ENCODE peak calls at places on chromosome 14, in four cellular contexts. U is stimulated activated CD4-positive, alpha-beta T cell treated with anti-CD3 and anti-CD28 coated beads, Interleukin-2, amount 100 ng/mL, for 4 hours; A is GM12865; P is K562. C is an unnamed sample.

GRCh38 chr14:68927089-68927488 is 52.0 kb downstream of the ACTN1 start:
- DNase-seq in U (no peak), A (no peak), P (no peak), C (no peak)

GRCh38 chr14:49986344-49987014 is 93.6 kb downstream of the ARF6 start:
- DNase-seq in U (no peak), A (peak), P (no peak), C (no peak)

GRCh38 chr14:102508774-102509743 is 517 bp downstream of the ANKRD9 start:
- DNase-seq in U (peak), A (no peak), P (peak), C (peak)

GRCh38 chr14:58985786-58986185 is 202.7 kb upstream of the DAAM1 start:
- DNase-seq in U (no peak), A (no peak), P (no peak), C (no peak)

GRCh38 chr14:59100203-59100602 is 88.3 kb upstream of the DAAM1 start:
- DNase-seq in U (no peak), A (no peak), P (no peak), C (no peak)

GRCh38 chr14:38210587-38211257 is 3.0 kb downstream of the SSTR1 start:
- DNase-seq in U (no peak), A (no peak), P (no peak), C (no peak)

GRCh38 chr14:91311284-91311662 is 66.8 kb upstream of the GPR68 start:
- DNase-seq in U (peak), A (peak), P (no peak), C (no peak)

GRCh38 chr14:32109676-32110075 is 32.6 kb downstream of the ARHGAP5 start:
- DNase-seq in U (no peak), A (no peak), P (no peak), C (no peak)

GRCh38 chr14:102655154-102655553 is 62.7 kb downstream of the RCOR1 start:
- DNase-seq in U (no peak), A (no peak), P (no peak), C (no peak)

GRCh38 chr14:41022932-41023331 is 583.7 kb upstream of the LRFN5 start:
- DNase-seq in U (no peak), A (no peak), P (no peak), C (no peak)

GRCh38 chr14:48331421-48331820 is 656.0 kb upstream of the MDGA2 start:
- DNase-seq in U (no peak), A (no peak), P (no peak), C (no peak)

GRCh38 chr14:64074961-64075619 is 219.1 kb downstream of the ESR2 start:
- DNase-seq in U (no peak), A (no peak), P (no peak), C (no peak)

GRCh38 chr14:61281186-61281676 is at the start of gene TMEM30B:
- DNase-seq in U (peak), A (no peak), P (no peak), C (no peak)

GRCh38 chr14:44803239-44803905 is 158.4 kb downstream of the KLHL28 start:
- DNase-seq in U (no peak), A (peak), P (peak), C (peak)